ENCODE peak calls at places on chromosomes 5 and 9, in seven cellular contexts. C, S, W, E, B, I and Y are unnamed samples.

GRCh38 chr5:145791866-145792265 is 43.3 kb downstream of the PRELID2 start:
- DNase-seq in B (no peak), I (no peak), W (no peak), E (no peak), S (no peak), C (no peak), Y (no peak)

GRCh38 chr5:42756630-42757601 is at the start of gene CCDC152:
- DNase-seq in C (no peak), S (no peak), B (no peak), W (peak), E (no peak), I (peak), Y (no peak)

GRCh38 chr9:4774209-4774608 is 18.5 kb upstream of the RCL1 start:
- DNase-seq in I (peak), B (no peak), S (no peak), C (no peak), E (no peak), W (peak), Y (no peak)

GRCh38 chr9:92639791-92640271 is 30.1 kb downstream of the IPPK start:
- DNase-seq in I (no peak), C (no peak), E (no peak), B (peak), W (no peak), S (peak), Y (no peak)

GRCh38 chr5:100709771-100710170 is 174.6 kb downstream of the FAM174A start:
- DNase-seq in S (no peak), E (no peak), I (no peak), C (no peak), B (no peak), W (peak), Y (no peak)

GRCh38 chr9:82031538-82032280 is 43.1 kb downstream of the SPATA31D1 start:
- DNase-seq in B (no peak), C (peak), S (no peak), E (peak), I (peak), W (peak), Y (no peak)

GRCh38 chr5:54621048-54621447 is 103.5 kb downstream of the SNX18 start:
- DNase-seq in I (no peak), B (no peak), C (no peak), E (no peak), W (no peak), S (no peak), Y (no peak)

GRCh38 chr9:17116400-17116837 is 18.4 kb upstream of the CNTLN start:
- DNase-seq in E (peak), B (no peak), C (no peak), S (no peak), I (no peak), W (peak), Y (no peak)

GRCh38 chr5:115816226-115817042 is at the start of gene CDO1:
- DNase-seq in C (peak), B (no peak), W (peak), S (peak), E (peak), I (peak), Y (peak)

GRCh38 chr5:1537166-1538154 is 13.7 kb upstream of the LPCAT1 start:
- DNase-seq in W (no peak), C (no peak), E (no peak), I (no peak), B (peak), S (peak), Y (no peak)

DNA sequence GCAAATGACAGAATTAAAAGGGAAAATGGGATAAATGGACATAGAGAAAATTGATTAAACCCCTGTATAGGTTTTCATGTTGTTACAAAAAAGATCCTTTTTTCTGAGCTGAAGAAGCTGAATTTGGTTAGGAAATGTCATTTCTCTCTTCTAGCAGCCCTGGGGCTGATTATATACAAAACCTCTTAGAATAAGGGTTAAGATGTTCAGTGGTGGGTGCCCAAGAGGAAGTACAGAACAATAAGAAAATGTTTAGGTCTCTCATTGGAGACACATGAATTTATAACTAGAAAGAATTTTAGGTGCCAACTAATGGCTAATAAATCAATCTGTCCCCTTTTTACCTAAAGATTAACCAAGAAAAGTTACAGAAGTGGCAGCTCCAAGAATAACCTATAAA is 14.2 kb downstream of the ABHD17B start:
- DNase-seq in S (no peak), E (no peak), W (no peak), I (no peak), C (no peak), B (no peak), Y (no peak)
- H3K27ac ChIP-seq in S (no peak), E (no peak), W (no peak), I (no peak), C (no peak), B (no peak), Y (no peak)

DNA sequence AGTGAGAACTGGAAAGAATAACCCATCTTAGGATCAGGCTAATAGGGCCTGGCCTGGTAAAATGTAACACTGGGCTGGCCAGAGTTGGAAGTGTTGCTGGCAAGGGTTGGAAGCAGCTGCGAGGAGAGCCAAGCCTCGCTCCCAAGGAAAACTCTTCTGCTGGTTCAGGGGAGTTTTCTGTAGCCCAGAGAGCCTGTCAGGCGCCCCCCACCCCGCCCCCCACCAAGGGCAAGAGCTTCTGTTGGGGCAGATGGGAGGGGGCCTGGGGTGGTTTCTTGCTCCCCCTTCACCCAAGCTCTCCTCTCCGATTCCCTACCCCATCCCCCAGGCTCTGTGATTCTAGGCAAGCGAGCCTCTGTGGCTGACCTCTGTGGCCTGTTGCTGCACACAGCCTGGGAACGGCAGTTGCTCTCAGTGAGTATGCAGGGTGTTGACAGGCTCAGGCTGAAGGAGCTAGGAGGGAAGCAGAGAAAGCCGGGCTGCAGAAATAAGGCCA is 547.8 kb downstream of the CCDC171 start:
- DNase-seq in S (no peak), B (no peak), I (peak), W (peak), E (no peak), C (peak), Y (peak)
- H3K27ac ChIP-seq in S (no peak), B (peak), I (no peak), W (peak), E (no peak), C (peak), Y (no peak)

GRCh38 chr5:158435161-158435616 is 576.2 kb upstream of the CLINT1 start:
- DNase-seq in I (no peak), W (no peak), C (no peak), B (no peak), S (no peak), E (no peak), Y (no peak)

GRCh38 chr5:158436271-158437065 is 577.5 kb upstream of the CLINT1 start:
- DNase-seq in B (no peak), S (no peak), W (no peak), I (no peak), C (no peak), E (no peak), Y (no peak)

GRCh38 chr5:158431369-158432029 is 572.6 kb upstream of the CLINT1 start:
- DNase-seq in C (no peak), I (peak), E (no peak), W (peak), S (no peak), B (no peak), Y (no peak)

GRCh38 chr5:158433634-158434033 is 574.7 kb upstream of the CLINT1 start:
- DNase-seq in E (no peak), B (no peak), C (no peak), S (no peak), I (no peak), W (no peak), Y (no peak)

GRCh38 chr5:158434749-158435148 is 575.8 kb upstream of the CLINT1 start:
- DNase-seq in B (no peak), E (no peak), W (no peak), C (no peak), S (no peak), I (no peak), Y (no peak)
- H3K27ac ChIP-seq in B (no peak), E (no peak), W (no peak), C (no peak), S (no peak), I (no peak), Y (no peak)

DNA sequence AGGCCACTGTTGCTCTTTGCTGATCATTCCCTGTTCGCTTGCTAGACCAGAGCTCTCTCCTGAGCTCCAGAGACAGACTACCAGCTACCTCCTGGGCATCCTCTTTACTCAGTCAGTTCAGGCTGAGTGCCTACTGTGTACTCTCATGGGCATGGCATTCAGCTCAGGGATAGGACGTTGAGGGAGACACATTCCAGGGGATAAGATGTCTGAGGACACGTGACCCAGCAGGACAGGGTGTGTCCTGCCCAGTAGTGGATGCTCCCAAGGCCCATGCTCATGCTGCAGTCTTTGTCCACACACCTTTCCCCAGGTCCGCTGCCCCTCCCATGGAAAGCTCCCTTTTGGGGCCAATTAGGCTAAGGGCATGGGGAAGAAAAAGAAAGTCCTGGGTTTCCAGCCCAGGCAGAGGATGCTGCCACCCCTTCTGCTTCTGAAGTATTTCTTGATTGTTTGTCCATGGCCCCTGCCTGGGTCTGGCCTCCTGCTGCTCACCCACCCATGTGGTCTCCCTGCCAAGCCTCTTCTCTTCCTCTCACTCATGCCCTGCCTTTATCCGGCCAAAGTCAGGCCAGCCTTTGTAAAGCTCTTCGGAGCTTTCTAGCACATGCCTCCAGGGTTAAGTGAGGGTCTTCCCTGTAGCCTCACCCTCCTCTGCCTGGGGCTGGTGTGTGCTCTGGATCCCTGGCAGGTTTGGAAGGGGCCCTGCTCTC is 60.5 kb upstream of the PITX1 start:
- DNase-seq in I (no peak), W (no peak), S (peak), B (no peak), C (no peak), E (no peak), Y (no peak)
- H3K27ac ChIP-seq in I (no peak), W (no peak), S (no peak), B (no peak), C (no peak), E (no peak), Y (no peak)

GRCh38 chr5:151022511-151023018 is 2.2 kb downstream of the GPX3 start:
- DNase-seq in I (peak), E (no peak), W (peak), B (peak), C (no peak), S (no peak), Y (no peak)
- H3K27ac ChIP-seq in I (peak), E (no peak), W (no peak), B (peak), C (peak), S (no peak), Y (no peak)

DNA sequence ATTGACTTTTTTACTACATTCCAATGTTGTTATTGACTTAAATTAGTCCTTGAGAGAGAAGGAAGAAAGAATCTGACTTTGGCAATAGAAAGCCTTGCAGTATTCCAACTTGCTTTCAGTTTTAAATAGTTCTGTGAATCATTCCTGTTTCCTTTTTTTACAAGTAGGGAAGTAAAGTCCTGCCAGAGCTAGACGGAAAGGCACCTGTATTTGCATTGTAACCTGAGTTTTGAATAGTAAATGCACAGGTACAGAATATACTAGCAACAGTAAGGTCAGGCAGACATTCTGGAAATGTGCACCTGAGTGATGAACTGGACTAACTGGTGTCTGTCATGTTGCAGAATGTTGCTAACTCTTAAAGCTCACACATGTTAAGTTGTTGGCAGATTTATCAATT is 100.9 kb downstream of the PRKACG start:
- DNase-seq in E (no peak), I (no peak), W (no peak), B (no peak), C (no peak), S (no peak), Y (no peak)
- H3K27ac ChIP-seq in E (no peak), I (no peak), W (no peak), B (no peak), C (no peak), S (no peak), Y (no peak)